ENCODE peak calls at places on chromosomes 7 and 10, in four cellular contexts. One of them, this sample, is unnamed.

GRCh38 chr7:70392282-70392681 is 739.7 kb upstream of the GALNT17 start:
- DNase-seq in lower leg skin: no peak
- DNase-seq in suprapubic skin: no peak
- DNase-seq in AG04450: no peak
- DNase-seq in this sample: peak; percentile 9

GRCh38 chr10:5659702-5660528 is 6.5 kb downstream of the ASB13 start:
- DNase-seq in lower leg skin: peak; percentile 55
- DNase-seq in suprapubic skin: no peak
- DNase-seq in AG04450: peak; percentile 10
- DNase-seq in this sample: no peak

GRCh38 chr7:25924061-25924460 is 227.9 kb upstream of the NFE2L3 start:
- DNase-seq in lower leg skin: no peak
- DNase-seq in suprapubic skin: no peak
- DNase-seq in AG04450: no peak
- DNase-seq in this sample: no peak

GRCh38 chr7:148306759-148307158 is 283.8 kb upstream of the C7orf33 start:
- DNase-seq in lower leg skin: no peak
- DNase-seq in suprapubic skin: no peak
- DNase-seq in AG04450: no peak
- DNase-seq in this sample: no peak

GRCh38 chr7:114988755-114989154 is 66.9 kb downstream of the MDFIC start:
- DNase-seq in lower leg skin: no peak
- DNase-seq in suprapubic skin: no peak
- DNase-seq in AG04450: no peak
- DNase-seq in this sample: no peak

GRCh38 chr10:119337796-119338432 is 130.5 kb downstream of the GRK5 start:
- DNase-seq in lower leg skin: no peak
- DNase-seq in suprapubic skin: no peak
- DNase-seq in AG04450: no peak
- DNase-seq in this sample: no peak

GRCh38 chr10:91046891-91047290 is 126.0 kb upstream of the ANKRD1 start:
- DNase-seq in lower leg skin: no peak
- DNase-seq in suprapubic skin: no peak
- DNase-seq in AG04450: no peak
- DNase-seq in this sample: no peak

GRCh38 chr7:139034855-139035587 is 821 bp downstream of the ZC3HAV1L start:
- DNase-seq in lower leg skin: no peak
- DNase-seq in suprapubic skin: peak; percentile 62
- DNase-seq in AG04450: no peak
- DNase-seq in this sample: no peak

GRCh38 chr7:43735802-43736603 is 6.7 kb upstream of the COA1 start:
- DNase-seq in lower leg skin: no peak
- DNase-seq in suprapubic skin: no peak
- DNase-seq in AG04450: no peak
- DNase-seq in this sample: no peak

GRCh38 chr10:122114156-122114747 is 125.3 kb downstream of the TACC2 start:
- DNase-seq in lower leg skin: no peak
- DNase-seq in suprapubic skin: no peak
- DNase-seq in AG04450: no peak
- DNase-seq in this sample: no peak

GRCh38 chr7:122602800-122603199 is 96.1 kb downstream of the RNF133 start:
- DNase-seq in lower leg skin: no peak
- DNase-seq in suprapubic skin: no peak
- DNase-seq in AG04450: no peak
- DNase-seq in this sample: no peak

GRCh38 chr10:26809973-26810372 is 50.8 kb downstream of the ABI1 start:
- DNase-seq in lower leg skin: no peak
- DNase-seq in suprapubic skin: no peak
- DNase-seq in AG04450: no peak
- DNase-seq in this sample: no peak

GRCh38 chr10:209357-209756 is 74.1 kb downstream of the ZMYND11 start:
- DNase-seq in lower leg skin: no peak
- DNase-seq in suprapubic skin: no peak
- DNase-seq in AG04450: no peak
- DNase-seq in this sample: no peak
- TF ChIP-seq CTCF in lower leg skin: no peak
- TF ChIP-seq CTCF in suprapubic skin: no peak
- TF ChIP-seq CTCF in AG04450: peak; percentile 48
- TF ChIP-seq CTCF in this sample: peak; percentile 13

GRCh38 chr7:919924-920341 is 34.5 kb downstream of the ADAP1 start:
- DNase-seq in lower leg skin: no peak
- DNase-seq in suprapubic skin: peak; percentile 37
- DNase-seq in AG04450: no peak
- DNase-seq in this sample: no peak
- H3K4me3 ChIP-seq in lower leg skin: no peak overlapping the region
- H3K4me3 ChIP-seq in suprapubic skin: no peak overlapping the region
- H3K4me3 ChIP-seq in AG04450: no peak overlapping the region
- H3K4me3 ChIP-seq in this sample: no peak overlapping the region

GRCh38 chr10:109956454-109957091 is 33.3 kb upstream of the XPNPEP1 start:
- DNase-seq in lower leg skin: no peak
- DNase-seq in suprapubic skin: no peak
- DNase-seq in AG04450: no peak
- DNase-seq in this sample: no peak
- TF ChIP-seq CTCF in lower leg skin: no peak
- TF ChIP-seq CTCF in suprapubic skin: no peak
- TF ChIP-seq CTCF in AG04450: peak; percentile 61
- TF ChIP-seq CTCF in this sample: peak; percentile 47

GRCh38 chr10:16992611-16993119 is 136.9 kb downstream of the CUBN start:
- DNase-seq in lower leg skin: no peak
- DNase-seq in suprapubic skin: no peak
- DNase-seq in AG04450: no peak
- DNase-seq in this sample: no peak

GRCh38 chr10:16993186-16993585 is 136.4 kb downstream of the CUBN start:
- DNase-seq in lower leg skin: no peak
- DNase-seq in suprapubic skin: no peak
- DNase-seq in AG04450: no peak
- DNase-seq in this sample: no peak

GRCh38 chr10:16996530-16996964 is 133.1 kb downstream of the CUBN start:
- DNase-seq in lower leg skin: no peak
- DNase-seq in suprapubic skin: no peak
- DNase-seq in AG04450: no peak
- DNase-seq in this sample: no peak

GRCh38 chr10:16999665-17000451 is 129.8 kb downstream of the CUBN start:
- DNase-seq in lower leg skin: no peak
- DNase-seq in suprapubic skin: no peak
- DNase-seq in AG04450: peak; percentile 59
- DNase-seq in this sample: no peak

DNA sequence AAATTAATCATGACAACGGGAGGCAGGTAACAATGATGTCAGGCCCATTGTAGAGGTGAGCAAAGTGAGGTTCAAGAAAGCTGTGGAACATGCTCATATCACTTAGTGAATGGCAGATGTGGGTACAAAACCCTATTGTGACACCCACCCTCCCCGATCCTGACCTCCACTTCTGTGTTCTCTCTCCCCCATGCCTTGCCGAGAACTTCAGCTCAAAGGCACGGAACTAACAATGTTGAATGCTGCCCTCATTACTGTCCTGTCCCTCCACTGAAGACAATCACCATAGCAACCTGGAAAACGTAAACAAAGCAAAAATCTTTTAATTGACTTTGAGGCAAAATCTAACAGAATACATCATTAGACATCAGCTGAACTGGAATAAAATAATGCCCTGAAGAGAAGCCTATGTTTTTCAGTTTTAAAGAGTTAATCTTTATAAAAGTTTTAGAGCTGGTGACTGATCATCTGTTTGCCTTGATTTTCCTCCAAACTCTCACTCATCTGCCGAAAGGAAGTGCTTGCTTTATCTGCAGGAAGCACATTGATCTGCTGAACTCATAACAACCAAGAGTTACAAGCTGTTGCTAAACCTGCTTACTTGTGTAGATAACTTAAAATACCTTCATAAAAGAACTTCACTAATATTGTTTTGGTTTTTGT is 133.6 kb downstream of the CUBN start:
- DNase-seq in lower leg skin: no peak
- DNase-seq in suprapubic skin: no peak
- DNase-seq in AG04450: no peak
- DNase-seq in this sample: no peak
- H3K4me3 ChIP-seq in lower leg skin: no peak overlapping the region
- H3K4me3 ChIP-seq in suprapubic skin: no peak overlapping the region
- H3K4me3 ChIP-seq in AG04450: no peak overlapping the region
- H3K4me3 ChIP-seq in this sample: no peak overlapping the region

GRCh38 chr7:101560856-101561255 is 68.2 kb downstream of the MYL10 start:
- DNase-seq in lower leg skin: no peak
- DNase-seq in suprapubic skin: peak; percentile 28
- DNase-seq in AG04450: no peak
- DNase-seq in this sample: no peak

GRCh38 chr7:101563933-101564777 is 64.9 kb downstream of the MYL10 start:
- DNase-seq in lower leg skin: no peak
- DNase-seq in suprapubic skin: peak; percentile 29
- DNase-seq in AG04450: no peak
- DNase-seq in this sample: no peak

GRCh38 chr7:101563198-101563901 is 65.7 kb downstream of the MYL10 start:
- DNase-seq in lower leg skin: no peak
- DNase-seq in suprapubic skin: peak; percentile 49
- DNase-seq in AG04450: no peak
- DNase-seq in this sample: no peak

GRCh38 chr7:101564778-101565211 is 64.3 kb downstream of the MYL10 start:
- DNase-seq in lower leg skin: no peak
- DNase-seq in suprapubic skin: peak; percentile 42
- DNase-seq in AG04450: no peak
- DNase-seq in this sample: no peak

DNA sequence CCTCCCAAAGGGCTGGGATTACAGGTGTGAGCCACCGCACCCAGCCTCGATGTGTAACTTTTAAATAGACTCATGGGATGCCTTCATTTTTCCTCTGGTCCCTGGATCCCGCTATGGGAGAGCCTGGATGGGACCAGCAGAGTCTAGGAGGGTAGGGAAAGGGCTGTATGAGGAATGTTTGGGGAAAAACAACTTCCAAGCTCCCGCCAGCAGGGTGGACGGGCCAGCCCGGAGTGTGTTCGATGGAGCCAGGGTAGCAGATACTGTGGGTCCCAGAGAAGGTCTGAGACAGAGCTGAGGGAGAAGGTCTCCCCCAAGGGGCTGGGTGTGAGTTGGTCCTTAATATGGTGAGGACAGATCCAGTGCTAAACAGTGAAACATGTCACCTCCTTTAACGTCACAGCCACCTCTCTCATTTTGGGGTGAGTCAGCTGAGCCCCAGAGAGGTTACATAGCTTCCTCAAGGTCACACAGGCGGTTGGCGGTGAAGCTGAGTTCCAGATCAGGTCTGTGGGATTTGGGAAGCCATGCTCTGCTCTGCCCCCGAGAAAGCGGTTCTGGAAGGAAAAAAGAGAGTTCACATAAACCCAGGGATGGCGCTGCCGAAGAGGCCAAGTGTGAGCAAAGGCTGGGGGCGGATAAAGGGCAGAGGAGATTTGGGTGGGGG is 66.4 kb downstream of the MYL10 start:
- DNase-seq in lower leg skin: no peak
- DNase-seq in suprapubic skin: peak; percentile 30
- DNase-seq in AG04450: no peak
- DNase-seq in this sample: no peak
- TF ChIP-seq CTCF in lower leg skin: no peak
- TF ChIP-seq CTCF in suprapubic skin: no peak
- TF ChIP-seq CTCF in AG04450: no peak
- TF ChIP-seq CTCF in this sample: no peak

GRCh38 chr10:44961931-44962750 is 2.5 kb downstream of the RASSF4 start:
- DNase-seq in lower leg skin: no peak
- DNase-seq in suprapubic skin: no peak
- DNase-seq in AG04450: no peak
- DNase-seq in this sample: no peak

GRCh38 chr10:44961231-44961571 is 1.6 kb downstream of the RASSF4 start:
- DNase-seq in lower leg skin: peak; percentile 13
- DNase-seq in suprapubic skin: no peak
- DNase-seq in AG04450: no peak
- DNase-seq in this sample: no peak

GRCh38 chr10:44965104-44965503 is 5.5 kb downstream of the RASSF4 start:
- DNase-seq in lower leg skin: no peak
- DNase-seq in suprapubic skin: no peak
- DNase-seq in AG04450: no peak
- DNase-seq in this sample: no peak

GRCh38 chr10:44963772-44964633 is 4.4 kb downstream of the RASSF4 start:
- DNase-seq in lower leg skin: no peak
- DNase-seq in suprapubic skin: peak; percentile 67
- DNase-seq in AG04450: no peak
- DNase-seq in this sample: no peak

GRCh38 chr10:44962870-44963738 is 3.5 kb downstream of the RASSF4 start:
- DNase-seq in lower leg skin: no peak
- DNase-seq in suprapubic skin: no peak
- DNase-seq in AG04450: no peak
- DNase-seq in this sample: no peak
- H3K4me3 ChIP-seq in lower leg skin: no peak overlapping the region
- H3K4me3 ChIP-seq in suprapubic skin: peak overlapping the region; percentile 75
- H3K4me3 ChIP-seq in AG04450: no peak overlapping the region
- H3K4me3 ChIP-seq in this sample: no peak overlapping the region

GRCh38 chr10:61465216-61465496 is 12.0 kb upstream of the TMEM26 start:
- DNase-seq in lower leg skin: no peak
- DNase-seq in suprapubic skin: no peak
- DNase-seq in AG04450: no peak
- DNase-seq in this sample: no peak
- TF ChIP-seq CTCF in lower leg skin: no peak
- TF ChIP-seq CTCF in suprapubic skin: no peak
- TF ChIP-seq CTCF in AG04450: peak; percentile 19
- TF ChIP-seq CTCF in this sample: no peak

This sample was measured in AG04449.